ENCODE peak calls at places on chromosome X, in four cellular contexts. O is pancreas; R is RKO; L is activated T-cell treated with anti-CD3 and anti-CD28 coated beads, Interleukin-2, amount 50 U/mL, for 72 hours. P is an unnamed sample.

GRCh38 chrX:100048156-100048555 is 361.9 kb downstream of the PCDH19 start:
- DNase-seq in O (no peak), R (no peak), L (no peak), P (no peak)

GRCh38 chrX:141641138-141641537 is 51.6 kb downstream of the SPANXA2 start:
- DNase-seq in O (no peak), R (no peak), L (no peak), P (no peak)

GRCh38 chrX:71668248-71668595 is 876 bp downstream of the LOC101059915 start:
- DNase-seq in O (no peak), R (no peak), L (no peak), P (no peak)

GRCh38 chrX:400258-400657 is 13.6 kb upstream of the PPP2R3B start:
- DNase-seq in O (no peak), R (no peak), L (no peak), P (no peak)

GRCh38 chrX:100642296-100642695 is 1.7 kb upstream of the SRPX2 start:
- DNase-seq in O (no peak), R (no peak), L (no peak), P (no peak)

GRCh38 chrX:137194164-137194563 is 160.4 kb upstream of the GPR101 start:
- DNase-seq in O (peak), R (peak), L (peak), P (no peak)

GRCh38 chrX:1419545-1420355 is 27.8 kb upstream of the SLC25A6 start:
- DNase-seq in O (no peak), R (no peak), L (no peak), P (peak)

GRCh38 chrX:46812445-46812844 is 24.4 kb upstream of the RP2 start:
- DNase-seq in O (no peak), R (no peak), L (no peak), P (no peak)

GRCh38 chrX:39158801-39159657 is 357.8 kb downstream of the MID1IP1 start:
- DNase-seq in O (no peak), R (no peak), L (no peak), P (no peak)

GRCh38 chrX:37315511-37316248 is 33.5 kb upstream of the PRRG1 start:
- DNase-seq in O (no peak), R (no peak), L (no peak), P (no peak)

GRCh38 chrX:52577464-52578173 is 60.8 kb upstream of the XAGE1B start:
- DNase-seq in O (no peak), R (no peak), L (no peak), P (no peak)

GRCh38 chrX:24364326-24364725 is 3.9 kb downstream of the SUPT20HL1 start:
- DNase-seq in O (no peak), R (no peak), L (no peak), P (no peak)

GRCh38 chrX:68867458-68868166 is 38.8 kb downstream of the EFNB1 start:
- DNase-seq in O (no peak), R (no peak), L (no peak), P (peak)

GRCh38 chrX:34426334-34426733 is 230.8 kb downstream of the TMEM47 start:
- DNase-seq in O (no peak), R (peak), L (no peak), P (no peak)

GRCh38 chrX:104254442-104255115 is at the start of gene ESX1:
- DNase-seq in O (no peak), R (no peak), L (peak), P (no peak)

GRCh38 chrX:139738581-139738980 is 30.6 kb upstream of the MCF2 start:
- DNase-seq in O (no peak), R (no peak), L (no peak), P (no peak)

GRCh38 chrX:15643786-15644559 is 20.6 kb downstream of the CLTRN start:
- DNase-seq in O (no peak), R (no peak), L (no peak), P (no peak)